ENCODE peak calls at places on chromosome 1, in four cellular contexts. M is astrocyte, N is GM23248, G is mesendoderm. H is an unnamed sample.

GRCh38 chr1:99279525-99279924 is 15.2 kb downstream of the PLPPR4 start:
- DNase-seq in M (no peak), N (no peak), G (peak; percentile 86), H (no peak)

GRCh38 chr1:39103321-39104157 is 77.4 kb downstream of the NDUFS5 start:
- DNase-seq in M (peak; percentile 62), N (peak; percentile 78), G (no peak), H (peak; percentile 85)

GRCh38 chr1:18937539-18937938 is 18.9 kb downstream of the IFFO2 start:
- DNase-seq in M (no peak), N (no peak), G (no peak), H (no peak)

GRCh38 chr1:7436056-7437005 is 334.8 kb upstream of the VAMP3 start:
- DNase-seq in M (no peak), N (no peak), G (no peak), H (no peak)

GRCh38 chr1:159830737-159831136 is 4.1 kb downstream of the SLAMF8 start:
- DNase-seq in M (no peak), N (no peak), G (no peak), H (no peak)

GRCh38 chr1:195530961-195531360 is 1077.3 kb downstream of the KCNT2 start:
- DNase-seq in M (peak; percentile 79), N (peak; percentile 28), G (no peak), H (no peak)

GRCh38 chr1:31987231-31987630 is 26.4 kb upstream of the KHDRBS1 start:
- DNase-seq in M (no peak), N (no peak), G (peak; percentile 70), H (no peak)

GRCh38 chr1:242425232-242425631 is 99.3 kb downstream of the PLD5 start:
- DNase-seq in M (no peak), N (peak; percentile 10), G (no peak), H (peak; percentile 77)

GRCh38 chr1:155125946-155126493 is 1.7 kb upstream of the EFNA1 start:
- DNase-seq in M (no peak), N (peak; percentile 46), G (peak; percentile 47), H (peak; percentile 10)

GRCh38 chr1:223056802-223057201 is 86.2 kb downstream of the TLR5 start:
- DNase-seq in M (no peak), N (peak; percentile 30), G (no peak), H (no peak)

GRCh38 chr1:84365225-84366221 is 32.8 kb upstream of the DNASE2B start:
- DNase-seq in M (peak; percentile 99), N (peak; percentile 95), G (no peak), H (peak; percentile 99)

GRCh38 chr1:188224263-188224662 is 1395.5 kb downstream of the PLA2G4A start:
- DNase-seq in M (no peak), N (no peak), G (no peak), H (no peak)

GRCh38 chr1:180241716-180242544 is 11.9 kb downstream of the LHX4 start:
- DNase-seq in M (no peak), N (peak; percentile 44), G (no peak), H (peak; percentile 11)

GRCh38 chr1:79604490-79605198 is 598.1 kb upstream of the ADGRL4 start:
- DNase-seq in M (no peak), N (no peak), G (peak; percentile 96), H (no peak)

GRCh38 chr1:30649321-30649991 is 73.9 kb downstream of the MATN1 start:
- DNase-seq in M (no peak), N (no peak), G (no peak), H (peak; percentile 68)

GRCh38 chr1:44072204-44072603 is 40.9 kb upstream of the SLC6A9 start:
- DNase-seq in M (peak; percentile 98), N (peak; percentile 96), G (no peak), H (peak; percentile 58)

GRCh38 chr1:244801246-244801645 is 34.2 kb upstream of the COX20 start:
- DNase-seq in M (no peak), N (peak; percentile 62), G (peak; percentile 45), H (peak; percentile 83)

GRCh38 chr1:78038491-78038939 is 7.3 kb upstream of the GIPC2 start:
- DNase-seq in M (peak; percentile 29), N (peak; percentile 34), G (no peak), H (peak; percentile 79)

GRCh38 chr1:6003568-6004411 is 11.6 kb upstream of the NPHP4 start:
- DNase-seq in M (no peak), N (no peak), G (no peak), H (no peak)

GRCh38 chr1:246815693-246816270 is 91.6 kb downstream of the SCCPDH start:
- DNase-seq in M (no peak), N (no peak), G (no peak), H (no peak)

GRCh38 chr1:152884966-152885624 is 7.0 kb downstream of the SMCP start:
- DNase-seq in M (peak; percentile 66), N (peak; percentile 72), G (no peak), H (peak; percentile 32)

GRCh38 chr1:174953657-174954435 is 45.9 kb upstream of the CACYBP start:
- DNase-seq in M (no peak), N (no peak), G (peak; percentile 57), H (no peak)

GRCh38 chr1:78491311-78492071 is 717 bp downstream of the PTGFR start:
- DNase-seq in M (peak; percentile 48), N (peak; percentile 77), G (peak; percentile 82), H (peak; percentile 58)

GRCh38 chr1:27152004-27152828 is 2.7 kb downstream of the SLC9A1 start:
- DNase-seq in M (peak; percentile 15), N (peak; percentile 58), G (no peak), H (no peak)
- H3K9ac ChIP-seq in M (peak overlapping the region; percentile 86), N (peak overlapping the region; percentile 93), G (peak overlapping the region; percentile 7), H (peak overlapping the region; percentile 22)

GRCh38 chr1:185969028-185969427 is 234.8 kb downstream of the HMCN1 start:
- DNase-seq in M (no peak), N (peak; percentile 66), G (no peak), H (no peak)
- H3K4me2 ChIP-seq in M (peak overlapping the region; percentile 16), N (peak overlapping the region; percentile 69), G (no peak overlapping the region), H (no peak overlapping the region)

GRCh38 chr1:165896277-165896676 is 68.9 kb downstream of the UCK2 start:
- DNase-seq in M (peak; percentile 97), N (peak; percentile 98), G (no peak), H (peak; percentile 53)
- H3K9ac ChIP-seq in M (peak overlapping the region; percentile 86), N (peak overlapping the region; percentile 83), G (no peak overlapping the region), H (no peak overlapping the region)

GRCh38 chr1:47431534-47431933 is 6.3 kb upstream of the FOXD2 start:
- DNase-seq in M (peak; percentile 36), N (peak; percentile 80), G (peak; percentile 93), H (no peak)
- H3K4me2 ChIP-seq in M (peak overlapping the region; percentile 73), N (peak overlapping the region; percentile 82), G (no peak overlapping the region), H (no peak overlapping the region)